ENCODE peak calls at places on chromosome 20, in ten cellular contexts. C is brain microvascular endothelial cell, H is adrenal gland, G is SK-N-SH, Z is GM06990, I is RWPE2, R is ascending aorta, F is astrocyte, E is tibial artery, B is psoas muscle. J is an unnamed sample.

GRCh38 chr20:44023515-44024371 is 109.1 kb downstream of the TOX2 start:
- DNase-seq in C (no peak), H (peak; percentile 40), G (no peak), Z (no peak), I (peak; percentile 69), R (no peak), F (no peak), E (no peak), B (no peak), J (no peak)

GRCh38 chr20:51008718-51009117 is 14.2 kb downstream of the KCNG1 start:
- DNase-seq in C (no peak), H (no peak), G (no peak), Z (no peak), I (no peak), R (no peak), F (no peak), E (no peak), B (no peak), J (no peak)

GRCh38 chr20:15951711-15952110 is 621.5 kb downstream of the KIF16B start:
- DNase-seq in C (no peak), H (no peak), G (no peak), Z (no peak), I (no peak), R (no peak), F (no peak), E (no peak), B (no peak), J (peak; percentile 21)

GRCh38 chr20:63708301-63709148 is 686 bp downstream of the ZGPAT start:
- DNase-seq in C (no peak), H (peak; percentile 60), G (peak; percentile 12), Z (no peak), I (peak; percentile 89), R (no peak), F (no peak), E (peak; percentile 66), B (peak; percentile 25), J (no peak)

GRCh38 chr20:53801609-53802370 is 208.2 kb upstream of the ZNF217 start:
- DNase-seq in C (no peak), H (no peak), G (no peak), Z (no peak), I (no peak), R (no peak), F (no peak), E (no peak), B (no peak), J (no peak)

GRCh38 chr20:46228671-46229070 is 79.6 kb downstream of the CDH22 start:
- DNase-seq in C (no peak), H (no peak), G (no peak), Z (no peak), I (no peak), R (no peak), F (no peak), E (no peak), B (no peak), J (no peak)

GRCh38 chr20:6142348-6142993 is 19.6 kb upstream of the FERMT1 start:
- DNase-seq in C (peak; percentile 59), H (peak; percentile 75), G (peak; percentile 58), Z (peak; percentile 6), I (no peak), R (no peak), F (peak; percentile 32), E (no peak), B (no peak), J (peak; percentile 65)

GRCh38 chr20:57258055-57258454 is 8.4 kb downstream of the BMP7 start:
- DNase-seq in C (no peak), H (no peak), G (no peak), Z (no peak), I (no peak), R (no peak), F (no peak), E (no peak), B (no peak), J (no peak)

GRCh38 chr20:312067-312466 is 13.3 kb upstream of the SOX12 start:
- DNase-seq in C (no peak), H (no peak), G (no peak), Z (no peak), I (no peak), R (no peak), F (no peak), E (no peak), B (no peak), J (no peak)

GRCh38 chr20:58853976-58854637 is 1.6 kb downstream of the GNAS start:
- DNase-seq in C (no peak), H (no peak), G (peak; percentile 51), Z (no peak), I (no peak), R (no peak), F (no peak), E (no peak), B (no peak), J (no peak)

GRCh38 chr20:8505817-8506216 is 373.8 kb downstream of the PLCB1 start:
- DNase-seq in C (no peak), H (no peak), G (no peak), Z (no peak), I (no peak), R (no peak), F (no peak), E (no peak), B (no peak), J (no peak)

GRCh38 chr20:18992418-18992817 is 178.8 kb downstream of the SCP2D1 start:
- DNase-seq in C (no peak), H (peak; percentile 3), G (no peak), Z (no peak), I (no peak), R (no peak), F (no peak), E (no peak), B (no peak), J (no peak)

GRCh38 chr20:16004108-16004854 is 569.0 kb downstream of the KIF16B start:
- DNase-seq in C (no peak), H (no peak), G (no peak), Z (no peak), I (no peak), R (no peak), F (no peak), E (no peak), B (no peak), J (no peak)

GRCh38 chr20:62134735-62135231 is 8.4 kb downstream of the PSMA7 start:
- DNase-seq in C (no peak), H (peak; percentile 93), G (no peak), Z (no peak), I (no peak), R (no peak), F (no peak), E (no peak), B (peak; percentile 71), J (no peak)

GRCh38 chr20:12942123-12942522 is 66.6 kb upstream of the SPTLC3 start:
- DNase-seq in C (no peak), H (no peak), G (no peak), Z (no peak), I (no peak), R (no peak), F (no peak), E (no peak), B (no peak), J (no peak)
- TF ChIP-seq CTCF in C (no peak), H (no peak), G (no peak), Z (no peak), I (no peak), R (no peak), F (no peak), E (no peak), B (no peak), J (no peak)

GRCh38 chr20:35546127-35546526 is 4.2 kb downstream of the ERGIC3 start:
- DNase-seq in C (no peak), H (no peak), G (no peak), Z (no peak), I (no peak), R (no peak), F (no peak), E (no peak), B (no peak), J (no peak)
- H3K36me3 ChIP-seq in C (peaks cover 39% of the 10 kb centered on the region), H (no peaks in the 10 kb centered on the region), G (peaks cover 48% of the 10 kb centered on the region), Z (peaks cover 12% of the 10 kb centered on the region), I (peaks cover 82% of the 10 kb centered on the region), R (peaks cover 31% of the 10 kb centered on the region), F (peaks cover 24% of the 10 kb centered on the region), E (peaks cover 61% of the 10 kb centered on the region), B (peaks cover 7% of the 10 kb centered on the region), J (peaks cover 24% of the 10 kb centered on the region)

GRCh38 chr20:47506335-47506734 is 4.6 kb downstream of the NCOA3 start:
- DNase-seq in C (no peak), H (no peak), G (no peak), Z (no peak), I (no peak), R (no peak), F (no peak), E (no peak), B (no peak), J (no peak)
- TF ChIP-seq CTCF in C (no peak), H (no peak), G (no peak), Z (no peak), I (no peak), R (no peak), F (no peak), E (no peak), B (no peak), J (no peak)

GRCh38 chr20:25214416-25214770 is 18.9 kb downstream of the ENTPD6 start:
- DNase-seq in C (no peak), H (no peak), G (no peak), Z (no peak), I (no peak), R (no peak), F (no peak), E (no peak), B (no peak), J (no peak)
- H3K36me3 ChIP-seq in C (peaks cover 57% of the 10 kb centered on the region), H (no peaks in the 10 kb centered on the region), G (peaks cover 43% of the 10 kb centered on the region), Z (peaks cover 21% of the 10 kb centered on the region), I (peaks cover 61% of the 10 kb centered on the region), R (peaks cover 62% of the 10 kb centered on the region), F (peaks cover 21% of the 10 kb centered on the region), E (peaks cover 100% of the 10 kb centered on the region), B (peaks cover 8% of the 10 kb centered on the region), J (peaks cover 38% of the 10 kb centered on the region)

GRCh38 chr20:49323622-49324238 is 45.9 kb upstream of the ZNFX1 start:
- DNase-seq in C (peak; percentile 78), H (peak; percentile 60), G (peak; percentile 41), Z (no peak), I (no peak), R (peak; percentile 16), F (peak; percentile 86), E (no peak), B (no peak), J (peak; percentile 80)
- TF ChIP-seq CTCF in C (peak; percentile 58), H (peak; percentile 12), G (peak; percentile 56), Z (peak; percentile 26), I (peak; percentile 89), R (peak; percentile 32), F (peak; percentile 35), E (no peak), B (no peak), J (peak; percentile 61)

GRCh38 chr20:31713312-31714049 is 9.2 kb downstream of the BCL2L1 start:
- DNase-seq in C (peak; percentile 83), H (peak; percentile 90), G (no peak), Z (no peak), I (peak; percentile 98), R (no peak), F (peak; percentile 87), E (peak; percentile 93), B (peak; percentile 88), J (peak; percentile 80)
- H3K36me3 ChIP-seq in C (peaks cover 42% of the 10 kb centered on the region), H (no peaks in the 10 kb centered on the region), G (peaks cover 41% of the 10 kb centered on the region), Z (peaks cover 8% of the 10 kb centered on the region), I (peaks cover 92% of the 10 kb centered on the region), R (peaks cover 6% of the 10 kb centered on the region), F (peaks cover 31% of the 10 kb centered on the region), E (peaks cover 12% of the 10 kb centered on the region), B (peaks cover 15% of the 10 kb centered on the region), J (peaks cover 13% of the 10 kb centered on the region)

J was measured in bronchial epithelial cell.